ENCODE peak calls at places on chromosomes 12 and 14, in eight cellular contexts. K is lower leg skin, G is adrenal gland, M is lower lobe of right lung, V is cardiac fibroblast, Z is left ventricle myocardium inferior, I is Peyer's patch, D is neural progenitor cell. R is an unnamed sample.

GRCh38 chr12:30594509-30594908 is 101.2 kb downstream of the IPO8 start:
- DNase-seq in D (no peak), I (no peak), G (no peak), V (no peak), Z (no peak), K (peak; percentile 8), M (no peak), R (no peak)

GRCh38 chr12:14643247-14643646 is 53.2 kb downstream of the GUCY2C start:
- DNase-seq in Z (no peak), K (no peak), D (no peak), V (peak; percentile 6), G (no peak), M (no peak), I (no peak), R (no peak)

GRCh38 chr12:52655251-52655650 is 3.2 kb upstream of the KRT2 start:
- DNase-seq in D (no peak), G (no peak), V (no peak), K (no peak), Z (no peak), I (no peak), M (no peak), R (peak; percentile 28)

GRCh38 chr14:24351517-24351916 is 11.7 kb upstream of the RIPK3 start:
- DNase-seq in D (no peak), K (no peak), Z (no peak), I (no peak), V (peak; percentile 64), G (no peak), M (no peak), R (peak; percentile 45)

GRCh38 chr12:81759215-81759991 is at the start of gene PPFIA2:
- DNase-seq in K (no peak), M (no peak), D (peak; percentile 70), I (peak; percentile 44), G (no peak), Z (peak; percentile 16), V (peak; percentile 61), R (peak; percentile 56)

GRCh38 chr12:23753627-23754358 is 195.7 kb downstream of the SOX5 start:
- DNase-seq in M (no peak), I (no peak), Z (no peak), V (no peak), D (peak; percentile 70), K (no peak), G (no peak), R (no peak)

GRCh38 chr12:93050026-93050747 is 121.1 kb upstream of the EEA1 start:
- DNase-seq in Z (no peak), M (no peak), D (no peak), G (no peak), V (peak; percentile 72), K (no peak), I (no peak), R (peak; percentile 30)

GRCh38 chr14:20327005-20327869 is 5.8 kb downstream of the CCNB1IP1 start:
- DNase-seq in I (no peak), K (no peak), V (peak; percentile 80), G (no peak), M (no peak), Z (no peak), D (peak; percentile 65), R (peak; percentile 78)

GRCh38 chr12:69633061-69633460 is 22.4 kb upstream of the LRRC10 start:
- DNase-seq in Z (no peak), I (no peak), D (peak; percentile 20), V (no peak), M (no peak), K (no peak), G (no peak), R (peak; percentile 4)

GRCh38 chr12:65673732-65674131 is 150.6 kb upstream of the HMGA2 start:
- DNase-seq in G (no peak), M (no peak), I (no peak), Z (no peak), K (no peak), V (peak; percentile 70), D (no peak), R (peak; percentile 60)

GRCh38 chr12:90816353-90817089 is 138.5 kb downstream of the CCER1 start:
- DNase-seq in K (no peak), V (peak; percentile 2), G (no peak), I (no peak), Z (no peak), D (no peak), M (no peak), R (peak; percentile 49)

GRCh38 chr14:105978618-105979295 is 452.4 kb downstream of the TMEM121 start:
- DNase-seq in K (peak; percentile 78), Z (no peak), V (no peak), D (no peak), G (no peak), I (no peak), M (no peak), R (no peak)

GRCh38 chr14:57533214-57533613 is 39.6 kb upstream of the CCDC198 start:
- DNase-seq in K (no peak), G (peak; percentile 16), V (peak; percentile 14), D (peak; percentile 61), I (no peak), Z (no peak), M (no peak), R (peak; percentile 47)

GRCh38 chr14:104293851-104294627 is 155.7 kb downstream of the KIF26A start:
- DNase-seq in M (peak; percentile 41), Z (peak; percentile 4), V (no peak), K (peak; percentile 67), D (peak; percentile 41), G (peak; percentile 15), I (peak; percentile 55), R (peak; percentile 8)
- TF ChIP-seq CTCF in M (peak; percentile 23), Z (no peak), V (no peak), K (no peak), D (peak; percentile 36), G (peak; percentile 13), I (peak; percentile 55), R (peak; percentile 29)

GRCh38 chr12:123601602-123602489 is at the start of gene DDX55:
- DNase-seq in M (peak; percentile 91), I (peak; percentile 92), G (peak; percentile 85), K (peak; percentile 96), Z (peak; percentile 85), D (peak; percentile 93), V (peak; percentile 86), R (peak; percentile 82)
- TF ChIP-seq CTCF in M (peak; percentile 51), I (peak; percentile 40), G (peak; percentile 72), K (no peak), Z (peak; percentile 75), D (peak; percentile 69), V (peak; percentile 35), R (peak; percentile 42)

GRCh38 chr12:31702047-31702446 is 26.8 kb downstream of the AMN1 start:
- DNase-seq in V (peak; percentile 55), Z (no peak), I (no peak), M (no peak), K (no peak), G (no peak), D (peak; percentile 42), R (peak; percentile 36)
- TF ChIP-seq CTCF in V (peak; percentile 32), Z (peak; percentile 45), I (peak; percentile 15), M (peak; percentile 14), K (no peak), G (no peak), D (peak; percentile 37), R (no peak)

GRCh38 chr12:48818831-48819590 is 715 bp downstream of the CACNB3 start:
- DNase-seq in K (no peak), V (no peak), G (no peak), I (no peak), D (peak; percentile 63), Z (no peak), M (no peak), R (no peak)
- TF ChIP-seq CTCF in K (no peak), V (peak; percentile 34), G (no peak), I (no peak), D (peak; percentile 50), Z (peak; percentile 33), M (peak; percentile 27), R (no peak)

DNA sequence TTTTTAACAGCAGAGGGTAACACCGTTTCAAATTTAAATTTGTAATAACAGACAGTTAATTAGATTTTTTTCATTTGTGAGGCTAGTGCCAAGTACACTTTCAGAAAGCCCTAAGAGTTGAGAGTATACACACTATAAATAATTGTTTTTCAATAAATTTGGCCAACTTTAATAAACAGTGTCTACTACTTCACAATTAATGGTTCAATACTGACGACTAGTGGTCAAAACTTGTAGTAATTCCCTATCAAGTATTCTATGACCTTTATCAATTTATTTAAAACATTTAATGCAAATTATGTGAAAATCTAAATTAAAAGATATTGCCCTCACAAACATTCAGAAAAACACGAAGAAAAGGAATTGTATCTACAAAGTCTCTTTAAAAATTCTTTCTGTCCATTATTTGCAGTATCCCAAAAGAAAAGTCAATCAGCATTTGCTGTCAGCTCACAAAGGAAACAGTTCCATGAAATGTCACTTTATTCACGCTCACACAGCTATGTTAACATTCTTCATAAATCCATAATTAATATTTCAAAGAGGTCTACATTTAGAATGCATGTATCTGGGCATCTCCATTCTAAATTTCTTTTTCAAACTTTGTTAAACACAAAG is 91.2 kb downstream of the CEP128 start:
- DNase-seq in D (peak; percentile 42), M (no peak), Z (no peak), V (peak; percentile 67), I (no peak), K (no peak), G (no peak), R (peak; percentile 49)
- TF ChIP-seq CTCF in D (peak; percentile 82), M (peak; percentile 59), Z (peak; percentile 68), V (peak; percentile 39), I (peak; percentile 66), K (no peak), G (peak; percentile 80), R (peak; percentile 70)

R was measured in MCF 10A.